ENCODE peak calls at places on chromosomes 7 and 10, in seven cellular contexts. S is small intestine, E is epithelial cell of proximal tubule, T is T follicular helper cell, F is epithelial cell of esophagus, G is EH, Y is lung. B is an unnamed sample.

GRCh38 chr7:86733783-86734182 is 90.1 kb downstream of the GRM3 start:
- DNase-seq in S (no peak), E (no peak), T (no peak), F (peak; percentile 8), G (peak; percentile 9), Y (no peak), B (no peak)

GRCh38 chr10:127148066-127148932 is 48.1 kb downstream of the INSYN2A start:
- DNase-seq in S (no peak), E (peak; percentile 80), T (no peak), F (peak; percentile 90), G (peak; percentile 89), Y (no peak), B (no peak)

GRCh38 chr10:132591166-132591971 is 53.8 kb downstream of the INPP5A start:
- DNase-seq in S (peak; percentile 82), E (no peak), T (no peak), F (peak; percentile 85), G (peak; percentile 73), Y (no peak), B (peak; percentile 85)

GRCh38 chr7:139393621-139394215 is 34.0 kb downstream of the LUC7L2 start:
- DNase-seq in S (no peak), E (no peak), T (no peak), F (no peak), G (peak; percentile 58), Y (no peak), B (no peak)

GRCh38 chr10:121696854-121697253 is 98.6 kb upstream of the FGFR2 start:
- DNase-seq in S (peak; percentile 36), E (no peak), T (no peak), F (peak; percentile 26), G (peak; percentile 6), Y (no peak), B (peak; percentile 70)

GRCh38 chr10:58140054-58140453 is 127.6 kb downstream of the IPMK start:
- DNase-seq in S (peak; percentile 16), E (no peak), T (no peak), F (no peak), G (no peak), Y (no peak), B (peak; percentile 24)

GRCh38 chr10:71740069-71740468 is 20.5 kb upstream of the C10orf105 start:
- DNase-seq in S (peak; percentile 39), E (no peak), T (no peak), F (peak; percentile 90), G (peak; percentile 83), Y (no peak), B (peak; percentile 17)

GRCh38 chr7:95430864-95431263 is 4.0 kb downstream of the PON2 start:
- DNase-seq in S (peak; percentile 90), E (peak; percentile 93), T (no peak), F (peak; percentile 89), G (peak; percentile 4), Y (no peak), B (peak; percentile 50)

GRCh38 chr10:11147723-11148122 is 130.1 kb downstream of the CELF2 start:
- DNase-seq in S (no peak), E (no peak), T (no peak), F (no peak), G (no peak), Y (no peak), B (no peak)